ENCODE peak calls at places on chromosomes 6 and 20, in nine cellular contexts. One of them, this sample, is unnamed.

GRCh38 chr6:89985744-89986493 is 91.7 kb downstream of the GJA10 start:
- DNase-seq in upper lobe of left lung: peak
- DNase-seq in H1: no peak
- DNase-seq in HepG2: no peak
- DNase-seq in transverse colon: no peak
- DNase-seq in SK-N-SH: peak
- DNase-seq in stomach: no peak
- DNase-seq in sigmoid colon: no peak
- DNase-seq in suprapubic skin: no peak
- DNase-seq in this sample: no peak

GRCh38 chr6:14671261-14671681 is 553.7 kb downstream of the CD83 start:
- DNase-seq in stomach: peak
- DNase-seq in suprapubic skin: no peak
- DNase-seq in sigmoid colon: peak
- DNase-seq in SK-N-SH: no peak
- DNase-seq in H1: no peak
- DNase-seq in transverse colon: no peak
- DNase-seq in upper lobe of left lung: no peak
- DNase-seq in HepG2: no peak
- DNase-seq in this sample: no peak

GRCh38 chr6:79261666-79262065 is 27.2 kb upstream of the HMGN3 start:
- DNase-seq in SK-N-SH: no peak
- DNase-seq in suprapubic skin: no peak
- DNase-seq in stomach: no peak
- DNase-seq in HepG2: no peak
- DNase-seq in H1: no peak
- DNase-seq in transverse colon: no peak
- DNase-seq in upper lobe of left lung: no peak
- DNase-seq in sigmoid colon: no peak
- DNase-seq in this sample: no peak

GRCh38 chr6:145468534-145468933 is 266.8 kb downstream of the EPM2A start:
- DNase-seq in HepG2: no peak
- DNase-seq in sigmoid colon: no peak
- DNase-seq in transverse colon: no peak
- DNase-seq in suprapubic skin: no peak
- DNase-seq in upper lobe of left lung: no peak
- DNase-seq in H1: no peak
- DNase-seq in stomach: no peak
- DNase-seq in SK-N-SH: no peak
- DNase-seq in this sample: no peak

GRCh38 chr20:63421094-63421692 is 51.3 kb downstream of the KCNQ2 start:
- DNase-seq in suprapubic skin: no peak
- DNase-seq in sigmoid colon: no peak
- DNase-seq in upper lobe of left lung: peak
- DNase-seq in stomach: no peak
- DNase-seq in H1: no peak
- DNase-seq in transverse colon: no peak
- DNase-seq in HepG2: no peak
- DNase-seq in SK-N-SH: no peak
- DNase-seq in this sample: no peak

GRCh38 chr6:170459451-170459850 is 93.7 kb downstream of the PSMB1 start:
- DNase-seq in upper lobe of left lung: no peak
- DNase-seq in H1: no peak
- DNase-seq in transverse colon: peak
- DNase-seq in suprapubic skin: no peak
- DNase-seq in sigmoid colon: no peak
- DNase-seq in SK-N-SH: no peak
- DNase-seq in HepG2: no peak
- DNase-seq in stomach: peak
- DNase-seq in this sample: no peak

GRCh38 chr6:34194770-34195169 is 41.9 kb upstream of the HMGA1 start:
- DNase-seq in stomach: no peak
- DNase-seq in suprapubic skin: no peak
- DNase-seq in HepG2: no peak
- DNase-seq in SK-N-SH: no peak
- DNase-seq in sigmoid colon: no peak
- DNase-seq in H1: no peak
- DNase-seq in upper lobe of left lung: no peak
- DNase-seq in transverse colon: no peak
- DNase-seq in this sample: no peak

GRCh38 chr6:47536816-47537401 is 59.3 kb downstream of the CD2AP start:
- DNase-seq in upper lobe of left lung: no peak
- DNase-seq in H1: no peak
- DNase-seq in sigmoid colon: no peak
- DNase-seq in HepG2: no peak
- DNase-seq in transverse colon: no peak
- DNase-seq in stomach: no peak
- DNase-seq in SK-N-SH: no peak
- DNase-seq in suprapubic skin: no peak
- DNase-seq in this sample: no peak

GRCh38 chr6:116073765-116074450 is 13.2 kb upstream of the FRK start:
- DNase-seq in stomach: no peak
- DNase-seq in upper lobe of left lung: no peak
- DNase-seq in suprapubic skin: no peak
- DNase-seq in SK-N-SH: no peak
- DNase-seq in H1: no peak
- DNase-seq in sigmoid colon: no peak
- DNase-seq in transverse colon: no peak
- DNase-seq in HepG2: peak
- DNase-seq in this sample: no peak

GRCh38 chr6:121479486-121480098 is 44.1 kb downstream of the GJA1 start:
- DNase-seq in upper lobe of left lung: no peak
- DNase-seq in HepG2: no peak
- DNase-seq in SK-N-SH: no peak
- DNase-seq in sigmoid colon: no peak
- DNase-seq in H1: no peak
- DNase-seq in suprapubic skin: no peak
- DNase-seq in transverse colon: no peak
- DNase-seq in stomach: no peak
- DNase-seq in this sample: no peak

GRCh38 chr20:34299925-34300806 is 3.0 kb downstream of the AHCY start:
- DNase-seq in transverse colon: no peak
- DNase-seq in upper lobe of left lung: no peak
- DNase-seq in H1: no peak
- DNase-seq in HepG2: peak
- DNase-seq in suprapubic skin: no peak
- DNase-seq in stomach: no peak
- DNase-seq in SK-N-SH: no peak
- DNase-seq in sigmoid colon: no peak
- DNase-seq in this sample: no peak

GRCh38 chr6:77470983-77471382 is 7.7 kb upstream of the HTR1B start:
- DNase-seq in upper lobe of left lung: no peak
- DNase-seq in stomach: no peak
- DNase-seq in SK-N-SH: no peak
- DNase-seq in HepG2: no peak
- DNase-seq in H1: no peak
- DNase-seq in sigmoid colon: no peak
- DNase-seq in suprapubic skin: no peak
- DNase-seq in transverse colon: no peak
- DNase-seq in this sample: no peak

GRCh38 chr20:15447549-15447948 is 1110.1 kb upstream of the FLRT3 start:
- DNase-seq in SK-N-SH: no peak
- DNase-seq in upper lobe of left lung: no peak
- DNase-seq in suprapubic skin: no peak
- DNase-seq in sigmoid colon: no peak
- DNase-seq in HepG2: no peak
- DNase-seq in transverse colon: no peak
- DNase-seq in H1: no peak
- DNase-seq in stomach: no peak
- DNase-seq in this sample: no peak

GRCh38 chr6:16635810-16636602 is 125.3 kb downstream of the ATXN1 start:
- DNase-seq in H1: no peak
- DNase-seq in upper lobe of left lung: no peak
- DNase-seq in sigmoid colon: no peak
- DNase-seq in SK-N-SH: no peak
- DNase-seq in HepG2: peak
- DNase-seq in suprapubic skin: no peak
- DNase-seq in stomach: no peak
- DNase-seq in transverse colon: peak
- DNase-seq in this sample: peak

GRCh38 chr6:155832596-155832995 is 377.0 kb upstream of the NOX3 start:
- DNase-seq in SK-N-SH: no peak
- DNase-seq in H1: no peak
- DNase-seq in upper lobe of left lung: no peak
- DNase-seq in HepG2: peak
- DNase-seq in suprapubic skin: no peak
- DNase-seq in stomach: no peak
- DNase-seq in transverse colon: no peak
- DNase-seq in sigmoid colon: no peak
- DNase-seq in this sample: no peak

GRCh38 chr20:1941226-1941625 is 46.0 kb downstream of the SIRPA start:
- DNase-seq in suprapubic skin: peak
- DNase-seq in H1: no peak
- DNase-seq in upper lobe of left lung: no peak
- DNase-seq in HepG2: no peak
- DNase-seq in sigmoid colon: peak
- DNase-seq in stomach: no peak
- DNase-seq in SK-N-SH: no peak
- DNase-seq in transverse colon: no peak
- DNase-seq in this sample: no peak

GRCh38 chr6:79436232-79436631 is 101.0 kb downstream of the LCA5 start:
- DNase-seq in HepG2: no peak
- DNase-seq in transverse colon: no peak
- DNase-seq in suprapubic skin: no peak
- DNase-seq in SK-N-SH: no peak
- DNase-seq in H1: no peak
- DNase-seq in stomach: no peak
- DNase-seq in upper lobe of left lung: no peak
- DNase-seq in sigmoid colon: no peak
- DNase-seq in this sample: no peak

GRCh38 chr20:16749573-16749972 is 1.4 kb downstream of the OTOR start:
- DNase-seq in stomach: no peak
- DNase-seq in H1: peak
- DNase-seq in transverse colon: no peak
- DNase-seq in suprapubic skin: no peak
- DNase-seq in sigmoid colon: no peak
- DNase-seq in SK-N-SH: no peak
- DNase-seq in upper lobe of left lung: no peak
- DNase-seq in HepG2: peak
- DNase-seq in this sample: no peak

GRCh38 chr6:44629636-44630035 is 242.1 kb downstream of the CDC5L start:
- DNase-seq in HepG2: no peak
- DNase-seq in stomach: no peak
- DNase-seq in H1: no peak
- DNase-seq in transverse colon: no peak
- DNase-seq in SK-N-SH: no peak
- DNase-seq in upper lobe of left lung: no peak
- DNase-seq in sigmoid colon: no peak
- DNase-seq in suprapubic skin: no peak
- DNase-seq in this sample: no peak

GRCh38 chr6:38603966-38604365 is 35.8 kb downstream of the BTBD9 start:
- DNase-seq in upper lobe of left lung: no peak
- DNase-seq in suprapubic skin: no peak
- DNase-seq in HepG2: no peak
- DNase-seq in stomach: no peak
- DNase-seq in H1: no peak
- DNase-seq in transverse colon: no peak
- DNase-seq in sigmoid colon: no peak
- DNase-seq in SK-N-SH: no peak
- DNase-seq in this sample: no peak

GRCh38 chr6:12528581-12529363 is 187.8 kb upstream of the PHACTR1 start:
- DNase-seq in suprapubic skin: no peak
- DNase-seq in stomach: no peak
- DNase-seq in upper lobe of left lung: no peak
- DNase-seq in H1: no peak
- DNase-seq in transverse colon: peak
- DNase-seq in sigmoid colon: no peak
- DNase-seq in HepG2: no peak
- DNase-seq in SK-N-SH: peak
- DNase-seq in this sample: no peak
- TF ChIP-seq EP300 in suprapubic skin: no peak
- TF ChIP-seq EP300 in stomach: no peak
- TF ChIP-seq EP300 in upper lobe of left lung: no peak
- TF ChIP-seq EP300 in H1: no peak
- TF ChIP-seq EP300 in transverse colon: no peak
- TF ChIP-seq EP300 in sigmoid colon: no peak
- TF ChIP-seq EP300 in HepG2: no peak
- TF ChIP-seq EP300 in SK-N-SH: peak
- TF ChIP-seq EP300 in this sample: no peak

GRCh38 chr6:46184114-46184513 is 13.3 kb upstream of the ENPP5 start:
- DNase-seq in H1: no peak
- DNase-seq in stomach: no peak
- DNase-seq in HepG2: no peak
- DNase-seq in upper lobe of left lung: no peak
- DNase-seq in sigmoid colon: no peak
- DNase-seq in transverse colon: no peak
- DNase-seq in suprapubic skin: no peak
- DNase-seq in SK-N-SH: no peak
- DNase-seq in this sample: no peak
- TF ChIP-seq POLR2AphosphoS5 in H1: no peak
- TF ChIP-seq POLR2AphosphoS5 in stomach: no peak
- TF ChIP-seq POLR2AphosphoS5 in HepG2: no peak
- TF ChIP-seq POLR2AphosphoS5 in upper lobe of left lung: no peak
- TF ChIP-seq POLR2AphosphoS5 in sigmoid colon: no peak
- TF ChIP-seq POLR2AphosphoS5 in transverse colon: no peak
- TF ChIP-seq POLR2AphosphoS5 in suprapubic skin: no peak
- TF ChIP-seq POLR2AphosphoS5 in SK-N-SH: no peak
- TF ChIP-seq POLR2AphosphoS5 in this sample: no peak

GRCh38 chr20:57589123-57589727 is 28.3 kb downstream of the PCK1 start:
- DNase-seq in transverse colon: no peak
- DNase-seq in H1: no peak
- DNase-seq in HepG2: no peak
- DNase-seq in upper lobe of left lung: no peak
- DNase-seq in sigmoid colon: no peak
- DNase-seq in SK-N-SH: no peak
- DNase-seq in suprapubic skin: no peak
- DNase-seq in stomach: no peak
- DNase-seq in this sample: no peak
- TF ChIP-seq EP300 in transverse colon: no peak
- TF ChIP-seq EP300 in H1: no peak
- TF ChIP-seq EP300 in HepG2: no peak
- TF ChIP-seq EP300 in upper lobe of left lung: no peak
- TF ChIP-seq EP300 in sigmoid colon: no peak
- TF ChIP-seq EP300 in SK-N-SH: no peak
- TF ChIP-seq EP300 in suprapubic skin: no peak
- TF ChIP-seq EP300 in stomach: no peak
- TF ChIP-seq EP300 in this sample: no peak

DNA sequence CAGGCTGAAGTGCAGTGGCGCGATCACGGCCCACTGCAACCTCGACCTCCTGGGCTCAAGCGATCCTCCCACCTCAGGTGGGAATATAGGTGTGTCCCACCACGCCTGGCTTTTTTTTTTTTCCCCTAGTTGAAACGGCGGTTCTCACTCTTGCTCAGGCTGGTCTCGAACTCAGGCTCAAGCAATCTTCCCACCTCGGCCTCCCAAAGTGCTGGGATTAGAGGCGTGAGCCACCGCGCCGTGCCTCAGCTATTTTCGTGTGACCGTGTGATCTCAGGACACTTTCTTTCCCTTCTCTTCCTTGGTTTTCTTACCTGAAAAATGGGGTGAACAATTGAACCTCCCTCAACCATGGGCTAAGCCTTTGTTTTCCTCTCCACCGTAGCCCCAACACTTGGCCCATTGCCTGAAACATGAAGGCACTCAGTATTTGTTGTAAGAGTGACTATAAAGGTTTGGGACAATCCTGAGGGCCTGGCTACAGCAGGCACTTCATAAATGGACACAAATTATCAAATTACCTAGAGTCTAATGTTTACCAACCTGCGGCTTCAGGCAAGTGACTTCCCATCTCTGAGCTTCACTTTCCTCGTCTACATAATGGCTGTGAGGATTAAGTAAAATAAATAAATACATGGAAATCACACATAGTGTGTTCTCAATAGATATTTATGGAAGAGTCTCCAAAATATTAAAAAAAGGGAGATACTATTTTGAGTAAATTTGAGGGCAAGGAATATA is 31.4 kb upstream of the ID1 start:
- DNase-seq in SK-N-SH: no peak
- DNase-seq in stomach: no peak
- DNase-seq in upper lobe of left lung: no peak
- DNase-seq in sigmoid colon: peak
- DNase-seq in H1: no peak
- DNase-seq in HepG2: peak
- DNase-seq in transverse colon: peak
- DNase-seq in suprapubic skin: no peak
- DNase-seq in this sample: no peak
- TF ChIP-seq POLR2AphosphoS5 in SK-N-SH: no peak
- TF ChIP-seq POLR2AphosphoS5 in stomach: peak
- TF ChIP-seq POLR2AphosphoS5 in upper lobe of left lung: peak
- TF ChIP-seq POLR2AphosphoS5 in sigmoid colon: no peak
- TF ChIP-seq POLR2AphosphoS5 in H1: no peak
- TF ChIP-seq POLR2AphosphoS5 in HepG2: no peak
- TF ChIP-seq POLR2AphosphoS5 in transverse colon: no peak
- TF ChIP-seq POLR2AphosphoS5 in suprapubic skin: no peak
- TF ChIP-seq POLR2AphosphoS5 in this sample: no peak